ENCODE peak calls at places on chromosome 7, in seven cellular contexts. N is astrocyte of the spinal cord; U is foreskin fibroblast; B is stimulated activated naive B cell treated with anti-CD40 and anti-IgM and Interleukin-4, amounts not matched to agents 10 μg/mL and 1 μg/mL and 100 μg/mL, for 72 hours; O is RPMI7951; D is SW480; E is left cardiac atrium. S is an unnamed sample.
A peak's percentile ranks its signal among the peaks of the same experiment; 100 is the strongest.

GRCh38 chr7:70400829-70401380 is 731.0 kb upstream of the GALNT17 start:
- DNase-seq in U (no peak), E (no peak), O (no peak), D (no peak), N (no peak), B (no peak), S (no peak)

GRCh38 chr7:44212018-44212417 is 11.2 kb downstream of the YKT6 start:
- DNase-seq in B (no peak), D (no peak), U (no peak), O (no peak), E (no peak), N (no peak), S (no peak)

GRCh38 chr7:158001003-158001402 is 586.6 kb downstream of the PTPRN2 start:
- DNase-seq in O (no peak), B (no peak), D (peak; percentile 9), E (no peak), N (no peak), U (no peak), S (no peak)

GRCh38 chr7:28804990-28805389 is 153.1 kb downstream of the TRIL start:
- DNase-seq in N (peak; percentile 78), D (peak; percentile 15), E (no peak), U (peak; percentile 89), O (peak; percentile 69), B (no peak), S (peak; percentile 54)

GRCh38 chr7:159128767-159129166 is 15.9 kb downstream of the VIPR2 start:
- DNase-seq in N (no peak), D (no peak), O (no peak), B (no peak), E (no peak), U (no peak), S (no peak)

GRCh38 chr7:131935180-131935579 is 378.8 kb upstream of the PODXL start:
- DNase-seq in D (no peak), O (no peak), U (no peak), N (no peak), B (no peak), E (no peak), S (no peak)

GRCh38 chr7:158682456-158682855 is 22.1 kb downstream of the NCAPG2 start:
- DNase-seq in B (no peak), D (no peak), E (no peak), O (no peak), U (no peak), N (no peak), S (no peak)

GRCh38 chr7:142797799-142798377 is 27.1 kb downstream of the PRSS2 start:
- DNase-seq in U (peak; percentile 25), N (no peak), B (no peak), D (no peak), O (no peak), E (no peak), S (no peak)

GRCh38 chr7:90551036-90551435 is 45.1 kb upstream of the CDK14 start:
- DNase-seq in E (no peak), D (no peak), B (no peak), N (no peak), O (no peak), U (peak; percentile 17), S (no peak)

GRCh38 chr7:140476698-140477261 is 2.5 kb downstream of the MKRN1 start:
- DNase-seq in U (no peak), D (no peak), O (no peak), E (no peak), N (no peak), B (no peak), S (no peak)

GRCh38 chr7:79454325-79454960 is 976 bp upstream of the MAGI2 start:
- DNase-seq in D (no peak), E (peak; percentile 51), O (peak; percentile 31), U (peak; percentile 75), B (no peak), N (no peak), S (no peak)

GRCh38 chr7:55409474-55410225 is 44.5 kb downstream of the LANCL2 start:
- DNase-seq in B (no peak), U (no peak), O (peak; percentile 14), N (no peak), D (peak; percentile 61), E (no peak), S (peak; percentile 46)

GRCh38 chr7:30273552-30273951 is 10.8 kb upstream of the ZNRF2 start:
- DNase-seq in O (no peak), N (no peak), U (no peak), E (no peak), D (no peak), B (no peak), S (no peak)

GRCh38 chr7:30252885-30253795 is 31.3 kb upstream of the ZNRF2 start:
- DNase-seq in N (peak; percentile 71), D (no peak), U (no peak), E (peak; percentile 70), B (no peak), O (peak; percentile 77), S (peak; percentile 86)

GRCh38 chr7:94395141-94396041 is 696 bp downstream of the COL1A2 start:
- DNase-seq in B (peak; percentile 15), U (peak; percentile 92), D (peak; percentile 75), O (peak; percentile 88), N (peak; percentile 89), E (peak; percentile 28), S (peak; percentile 44)

GRCh38 chr7:133434246-133434865 is 181.5 kb downstream of the EXOC4 start:
- DNase-seq in O (peak; percentile 16), D (peak; percentile 7), U (peak; percentile 68), E (no peak), N (peak; percentile 49), B (no peak), S (no peak)

GRCh38 chr7:99191869-99192596 is 15.9 kb downstream of the KPNA7 start:
- DNase-seq in D (no peak), N (no peak), E (no peak), B (no peak), O (no peak), U (no peak), S (no peak)

GRCh38 chr7:45080958-45081669 is 7.7 kb downstream of the NACAD start:
- DNase-seq in O (no peak), N (no peak), B (no peak), E (no peak), U (no peak), D (no peak), S (no peak)

GRCh38 chr7:33750177-33750576 is 155.2 kb upstream of the BMPER start:
- DNase-seq in N (peak; percentile 31), O (peak; percentile 69), E (no peak), D (no peak), U (peak; percentile 38), B (no peak), S (no peak)

GRCh38 chr7:149855368-149856305 is 17.5 kb downstream of the ZNF862 start:
- DNase-seq in U (peak; percentile 74), B (no peak), E (no peak), N (peak; percentile 96), D (peak; percentile 81), O (peak; percentile 77), S (peak; percentile 88)

GRCh38 chr7:149708026-149708425 is 65.4 kb downstream of the ZNF467 start:
- DNase-seq in D (no peak), O (no peak), E (no peak), N (no peak), B (no peak), U (no peak), S (no peak)

GRCh38 chr7:2399848-2400587 is 3.4 kb upstream of the CHST12 start:
- DNase-seq in N (peak; percentile 98), O (peak; percentile 98), U (peak; percentile 95), D (peak; percentile 80), E (peak; percentile 89), B (no peak), S (peak; percentile 97)

GRCh38 chr7:101154693-101155102 is 422 bp downstream of the AP1S1 start:
- DNase-seq in B (no peak), N (no peak), O (no peak), E (no peak), U (no peak), D (no peak), S (no peak)